ENCODE peak calls at places on chromosomes 3 and 15, in ten cellular contexts. J is GM20000, N is GM10248, K is body of pancreas, E is IMR-90, Z is fibroblast of the aortic adventitia, O is mesothelial cell of epicardium, D is upper lobe of right lung, T is uterus, W is lung. I is an unnamed sample.

GRCh38 chr15:57510647-57511046 is 81.1 kb upstream of the MYZAP start:
- DNase-seq in W (no peak), Z (peak; percentile 55), E (peak; percentile 93), J (no peak), D (no peak), N (no peak), K (peak; percentile 92), T (no peak), O (no peak), I (no peak)

GRCh38 chr3:138439646-138440045 is 5.2 kb downstream of the ESYT3 start:
- DNase-seq in J (no peak), W (no peak), E (no peak), K (no peak), N (no peak), O (no peak), D (no peak), T (no peak), Z (no peak), I (no peak)

GRCh38 chr3:131960324-131960723 is 74.5 kb downstream of the CPNE4 start:
- DNase-seq in E (peak; percentile 15), W (no peak), K (no peak), J (no peak), T (no peak), O (no peak), N (no peak), Z (peak; percentile 40), D (no peak), I (no peak)

GRCh38 chr3:105327662-105328337 is 38.9 kb upstream of the ALCAM start:
- DNase-seq in K (no peak), Z (peak; percentile 30), O (no peak), N (no peak), D (no peak), T (no peak), W (no peak), E (peak; percentile 6), J (no peak), I (no peak)

GRCh38 chr3:63559884-63560283 is 92.6 kb upstream of the SNTN start:
- DNase-seq in Z (peak; percentile 50), E (no peak), D (no peak), J (no peak), T (no peak), K (no peak), W (no peak), O (no peak), N (no peak), I (no peak)

GRCh38 chr15:101024111-101024695 is 105.0 kb downstream of the LRRK1 start:
- DNase-seq in T (peak; percentile 52), N (no peak), Z (peak; percentile 82), J (no peak), W (peak; percentile 28), E (peak; percentile 96), K (no peak), D (no peak), O (peak; percentile 3), I (no peak)

GRCh38 chr3:42353632-42354031 is 56.8 kb downstream of the LYZL4 start:
- DNase-seq in N (no peak), K (no peak), D (no peak), O (no peak), E (no peak), W (no peak), T (no peak), Z (no peak), J (no peak), I (no peak)

GRCh38 chr3:124520970-124521369 is 209.3 kb upstream of the UMPS start:
- DNase-seq in N (no peak), T (no peak), O (no peak), D (no peak), Z (no peak), J (no peak), E (peak; percentile 8), W (peak; percentile 51), K (peak; percentile 21), I (no peak)

GRCh38 chr3:174531262-174531982 is 327.7 kb upstream of the NAALADL2 start:
- DNase-seq in Z (no peak), T (no peak), W (no peak), E (no peak), K (no peak), O (no peak), J (no peak), N (no peak), D (no peak), I (no peak)

GRCh38 chr3:37696661-37697060 is 165.0 kb upstream of the CTDSPL start:
- DNase-seq in K (no peak), J (no peak), T (no peak), E (no peak), D (no peak), W (no peak), Z (no peak), N (no peak), O (no peak), I (no peak)

GRCh38 chr3:50319181-50319871 is 3.2 kb downstream of the HYAL2 start:
- DNase-seq in W (no peak), T (no peak), K (no peak), O (no peak), D (no peak), J (no peak), Z (no peak), N (no peak), E (no peak), I (no peak)

GRCh38 chr15:27527490-27528067 is 556.6 kb downstream of the GABRG3 start:
- DNase-seq in O (no peak), E (no peak), K (no peak), D (no peak), Z (no peak), N (no peak), T (no peak), J (no peak), W (no peak), I (no peak)
- TF ChIP-seq CTCF in O (peak; percentile 35), E (no peak), K (no peak), D (no peak), Z (no peak), N (no peak), T (no peak), J (no peak), W (no peak), I (peak; percentile 24)

DNA sequence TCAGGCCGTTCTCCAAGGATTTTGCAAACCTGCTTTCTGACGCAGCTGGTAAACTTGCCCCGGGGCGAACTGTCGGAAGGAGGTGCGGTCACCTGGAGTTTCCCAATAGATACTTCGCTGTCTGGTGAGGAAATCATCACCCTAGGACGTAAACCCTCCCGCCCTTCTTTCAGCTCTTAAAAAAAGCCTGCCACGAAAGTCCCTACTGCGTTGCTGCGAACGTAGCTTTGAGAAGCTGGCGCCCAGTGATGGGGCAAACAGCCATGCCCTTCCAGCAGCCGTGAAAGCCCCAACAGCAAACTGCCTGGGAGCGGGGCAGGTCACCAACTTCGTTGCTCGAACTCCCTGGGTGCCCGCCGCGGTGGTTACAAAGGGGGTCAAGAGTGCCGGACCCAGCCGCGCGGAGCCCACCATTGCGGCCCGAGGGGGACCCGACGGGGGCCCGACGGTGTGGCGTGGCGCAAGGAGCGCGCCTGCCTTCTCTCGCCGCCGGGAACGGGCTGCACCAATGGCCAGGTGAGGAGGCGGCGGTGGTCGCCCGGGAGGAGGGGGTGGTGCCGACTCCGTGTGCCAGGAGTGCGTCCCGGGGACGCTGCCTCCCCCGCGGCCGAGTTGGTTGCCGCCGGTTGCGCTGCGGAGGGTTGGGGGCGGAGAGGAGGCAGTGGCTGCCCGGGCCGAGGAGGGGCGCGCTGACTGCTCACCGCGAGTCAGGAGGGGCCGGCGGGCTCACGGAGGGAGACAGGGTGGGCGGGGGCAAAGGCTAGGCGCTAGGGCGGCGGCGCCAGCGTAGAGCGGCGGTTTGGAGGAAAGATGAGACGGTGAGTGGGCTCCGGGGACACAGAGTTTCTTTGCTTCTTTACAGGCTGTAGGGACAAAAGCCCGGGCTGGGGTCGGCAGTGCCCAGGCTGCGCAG is at the start of gene PHLDB2:
- DNase-seq in E (peak; percentile 67), W (peak; percentile 44), T (peak; percentile 84), J (peak; percentile 72), N (peak; percentile 61), K (peak; percentile 66), Z (peak; percentile 79), D (peak; percentile 80), O (peak; percentile 65), I (peak; percentile 93)
- TF ChIP-seq CTCF in E (no peak), W (peak; percentile 3), T (no peak), J (no peak), N (no peak), K (no peak), Z (peak; percentile 15), D (no peak), O (no peak), I (no peak)

GRCh38 chr15:89776274-89777072 is at the start of gene MESP2:
- DNase-seq in E (peak; percentile 65), K (peak; percentile 89), N (peak; percentile 90), J (peak; percentile 94), Z (peak; percentile 76), D (peak; percentile 93), T (peak; percentile 76), O (peak; percentile 77), W (peak; percentile 81), I (peak; percentile 86)

GRCh38 chr15:89775815-89776214 is 317 bp upstream of the MESP2 start:
- DNase-seq in O (no peak), K (no peak), W (no peak), T (no peak), J (no peak), N (no peak), D (no peak), E (no peak), Z (no peak), I (no peak)

GRCh38 chr15:89774492-89774891 is 1.6 kb upstream of the MESP2 start:
- DNase-seq in W (no peak), O (no peak), K (no peak), J (no peak), E (no peak), D (no peak), N (no peak), T (no peak), Z (no peak), I (no peak)

GRCh38 chr15:89770041-89770440 is 6.1 kb upstream of the MESP2 start:
- DNase-seq in D (no peak), T (no peak), O (no peak), E (peak; percentile 70), W (no peak), Z (peak; percentile 76), N (no peak), J (no peak), K (no peak), I (no peak)

DNA sequence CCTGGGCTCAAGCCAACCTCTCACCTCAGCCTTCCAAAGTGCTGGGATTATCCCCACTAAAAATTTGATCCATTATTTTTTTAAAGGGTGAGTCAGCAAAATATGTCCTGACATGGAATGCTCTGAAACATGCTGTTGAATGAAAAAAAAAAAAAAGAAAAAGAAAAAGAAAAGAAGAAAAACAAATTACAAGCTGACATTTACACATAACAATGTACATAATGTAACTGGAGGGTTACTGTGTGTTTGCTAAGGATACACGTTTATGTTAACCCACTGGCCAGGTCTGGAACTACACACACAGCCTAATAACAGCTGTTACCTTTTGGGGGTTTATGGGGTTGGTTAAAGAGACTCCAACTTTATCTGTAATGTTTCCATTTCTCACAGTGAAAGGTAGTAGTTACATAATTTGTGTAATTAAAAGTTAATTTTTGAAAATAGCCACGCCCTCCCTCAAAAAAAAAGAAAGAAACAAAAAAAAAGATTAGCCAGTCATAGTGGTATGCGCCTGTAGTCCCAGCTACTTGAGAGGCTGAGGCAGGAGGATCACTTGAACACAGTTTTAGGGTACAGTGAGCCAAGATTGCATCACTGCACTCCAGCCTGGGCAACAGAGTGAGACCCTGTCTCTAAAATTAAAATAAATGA is 3.1 kb upstream of the MESP2 start:
- DNase-seq in O (no peak), W (no peak), J (no peak), D (no peak), T (no peak), N (no peak), Z (peak; percentile 53), E (peak; percentile 65), K (no peak), I (no peak)
- TF ChIP-seq CTCF in O (peak; percentile 43), W (no peak), J (no peak), D (peak; percentile 21), T (no peak), N (no peak), Z (peak; percentile 36), E (no peak), K (peak; percentile 50), I (peak; percentile 39)

GRCh38 chr15:60551781-60552161 is 72.8 kb upstream of the ICE2 start:
- DNase-seq in N (no peak), E (no peak), K (no peak), W (no peak), O (no peak), Z (no peak), J (no peak), T (no peak), D (no peak), I (no peak)
- TF ChIP-seq CTCF in N (peak; percentile 23), E (no peak), K (no peak), W (no peak), O (no peak), Z (no peak), J (no peak), T (no peak), D (no peak), I (no peak)

I was measured in glutamatergic neuron.